ENCODE peak calls at places on chromosome 9, in six cellular contexts. S, L, Y, H, J and P are unnamed samples.

GRCh38 chr9:1969898-1970297 is 45.2 kb upstream of the SMARCA2 start:
- DNase-seq in S (no peak), L (no peak), Y (no peak), H (no peak), J (no peak), P (no peak)

GRCh38 chr9:15278839-15279238 is 28.2 kb downstream of the TTC39B start:
- DNase-seq in S (no peak), L (no peak), Y (no peak), H (no peak), J (no peak), P (no peak)

GRCh38 chr9:81455826-81456225 is 233.5 kb downstream of the TLE1 start:
- DNase-seq in S (no peak), L (no peak), Y (no peak), H (no peak), J (no peak), P (peak; percentile 31)

GRCh38 chr9:73039253-73039915 is 86.5 kb upstream of the ALDH1A1 start:
- DNase-seq in S (no peak), L (no peak), Y (no peak), H (no peak), J (peak; percentile 14), P (peak; percentile 73)

GRCh38 chr9:16410601-16411285 is 459.7 kb downstream of the BNC2 start:
- DNase-seq in S (no peak), L (no peak), Y (no peak), H (no peak), J (no peak), P (peak; percentile 26)

GRCh38 chr9:127030814-127031740 is 91.4 kb downstream of the ANGPTL2 start:
- DNase-seq in S (no peak), L (no peak), Y (no peak), H (no peak), J (no peak), P (no peak)

GRCh38 chr9:116800074-116800473 is 113.0 kb downstream of the TRIM32 start:
- DNase-seq in S (no peak), L (no peak), Y (no peak), H (no peak), J (no peak), P (no peak)

GRCh38 chr9:26012797-26013594 is 334.8 kb upstream of the TUSC1 start:
- DNase-seq in S (no peak), L (no peak), Y (no peak), H (no peak), J (no peak), P (peak; percentile 19)

GRCh38 chr9:4750021-4750673 is 9.1 kb upstream of the AK3 start:
- DNase-seq in S (no peak), L (peak; percentile 40), Y (no peak), H (no peak), J (no peak), P (peak; percentile 62)